ENCODE peak calls at places on chromosomes 13 and 19, in eight cellular contexts. A, K, F, V, R, D, W and G are unnamed samples.

GRCh38 chr13:24851546-24851945 is 87.6 kb downstream of the RNF17 start:
- DNase-seq in A (no peak), K (peak), F (no peak), V (peak), R (no peak), D (no peak), W (no peak), G (no peak)

GRCh38 chr19:58558066-58558622 is at the start of gene UBE2M:
- DNase-seq in A (peak), K (no peak), F (no peak), V (no peak), R (no peak), D (no peak), W (no peak), G (peak)

GRCh38 chr19:2375341-2376121 is 15.5 kb downstream of the TMPRSS9 start:
- DNase-seq in A (no peak), K (no peak), F (no peak), V (no peak), R (no peak), D (no peak), W (no peak), G (no peak)

GRCh38 chr19:35895911-35896642 is 4.3 kb downstream of the NFKBID start:
- DNase-seq in A (no peak), K (no peak), F (no peak), V (no peak), R (no peak), D (no peak), W (no peak), G (no peak)

GRCh38 chr19:52778811-52779210 is 7.8 kb downstream of the ZNF600 start:
- DNase-seq in A (no peak), K (no peak), F (no peak), V (no peak), R (peak), D (no peak), W (peak), G (no peak)

GRCh38 chr19:47538812-47539211 is 23.9 kb upstream of the NAPA start:
- DNase-seq in A (no peak), K (no peak), F (no peak), V (no peak), R (no peak), D (no peak), W (no peak), G (no peak)

GRCh38 chr19:30439271-30439750 is 67.1 kb downstream of the ZNF536 start:
- DNase-seq in A (no peak), K (no peak), F (no peak), V (no peak), R (no peak), D (no peak), W (no peak), G (no peak)

GRCh38 chr19:31505596-31505910 is 156.3 kb upstream of the TSHZ3 start:
- DNase-seq in A (no peak), K (no peak), F (no peak), V (no peak), R (no peak), D (no peak), W (no peak), G (no peak)

GRCh38 chr19:19492026-19492610 is 23.2 kb downstream of the TSSK6 start:
- DNase-seq in A (no peak), K (no peak), F (no peak), V (no peak), R (no peak), D (no peak), W (no peak), G (no peak)

GRCh38 chr19:1181606-1182005 is 7.5 kb upstream of the SBNO2 start:
- DNase-seq in A (no peak), K (no peak), F (no peak), V (no peak), R (no peak), D (no peak), W (no peak), G (no peak)

GRCh38 chr13:24254151-24254810 is 55.1 kb upstream of the C1QTNF9 start:
- DNase-seq in A (no peak), K (peak), F (no peak), V (peak), R (no peak), D (peak), W (no peak), G (no peak)

GRCh38 chr13:44238011-44238421 is 135.6 kb upstream of the SERP2 start:
- DNase-seq in A (no peak), K (peak), F (no peak), V (peak), R (no peak), D (no peak), W (no peak), G (no peak)

GRCh38 chr19:5339950-5340636 is 519 bp downstream of the PTPRS start:
- DNase-seq in A (no peak), K (no peak), F (no peak), V (peak), R (peak), D (no peak), W (no peak), G (peak)

GRCh38 chr19:54339646-54340358 is 840 bp upstream of the LILRA4 start:
- DNase-seq in A (no peak), K (no peak), F (no peak), V (no peak), R (no peak), D (no peak), W (no peak), G (no peak)

GRCh38 chr13:20566917-20567755 is at the start of gene IFT88:
- DNase-seq in A (peak), K (peak), F (peak), V (peak), R (peak), D (peak), W (peak), G (peak)

GRCh38 chr13:43908156-43909126 is 28.7 kb downstream of the LACC1 start:
- DNase-seq in A (peak), K (peak), F (peak), V (peak), R (peak), D (no peak), W (no peak), G (peak)

GRCh38 chr13:94548382-94549240 is 47.3 kb downstream of the TGDS start:
- DNase-seq in A (no peak), K (no peak), F (peak), V (peak), R (peak), D (no peak), W (peak), G (no peak)

GRCh38 chr13:113611996-113612395 is 27.4 kb downstream of the TFDP1 start:
- DNase-seq in A (no peak), K (no peak), F (no peak), V (no peak), R (no peak), D (no peak), W (no peak), G (no peak)

GRCh38 chr13:113122571-113123225 is at the start of gene F10:
- DNase-seq in A (peak), K (peak), F (no peak), V (peak), R (peak), D (no peak), W (no peak), G (no peak)

GRCh38 chr13:97493471-97493870 is 59.5 kb downstream of the RAP2A start:
- DNase-seq in A (no peak), K (no peak), F (no peak), V (peak), R (no peak), D (no peak), W (no peak), G (no peak)

GRCh38 chr19:38917921-38918491 is 6.0 kb upstream of the CCER2 start:
- DNase-seq in A (peak), K (no peak), F (no peak), V (peak), R (no peak), D (no peak), W (no peak), G (peak)